ENCODE peak calls at places on chromosomes 16 and 17, in seven cellular contexts. W, J, M, L, Z, Q and C are unnamed samples.

GRCh38 chr17:66423436-66423922 is 121.1 kb downstream of the PRKCA start:
- DNase-seq in J (no peak), W (no peak), Z (no peak), L (peak), Q (no peak), M (no peak), C (no peak)

GRCh38 chr17:61420128-61420527 is 20.5 kb downstream of the TBX2 start:
- DNase-seq in L (no peak), Q (no peak), W (no peak), J (no peak), M (no peak), Z (no peak), C (peak)

GRCh38 chr17:83171661-83172060 is 92.3 kb downstream of the METRNL start:
- DNase-seq in W (no peak), M (no peak), Q (no peak), Z (no peak), L (no peak), J (peak), C (no peak)

GRCh38 chr16:74224828-74225227 is 71.8 kb upstream of the PSMD7 start:
- DNase-seq in M (peak), W (no peak), J (no peak), Q (no peak), L (no peak), Z (no peak), C (no peak)

GRCh38 chr17:58289869-58290268 is 9.1 kb upstream of the MPO start:
- DNase-seq in Q (no peak), M (no peak), J (no peak), L (no peak), W (no peak), Z (no peak), C (no peak)

GRCh38 chr17:11909348-11909747 is 87.9 kb downstream of the ZNF18 start:
- DNase-seq in M (no peak), Z (no peak), J (peak), Q (no peak), L (peak), W (no peak), C (no peak)

GRCh38 chr17:66996926-66997325 is 32.4 kb downstream of the CACNG4 start:
- DNase-seq in L (no peak), Q (no peak), Z (no peak), M (no peak), J (no peak), W (no peak), C (no peak)

GRCh38 chr16:54145881-54146280 is 140.7 kb downstream of the IRX3 start:
- DNase-seq in Q (no peak), W (no peak), L (no peak), Z (no peak), J (no peak), M (no peak), C (no peak)

GRCh38 chr16:31344712-31345111 is 10.3 kb upstream of the ITGAX start:
- DNase-seq in Z (no peak), Q (no peak), W (no peak), J (no peak), M (no peak), L (no peak), C (no peak)

GRCh38 chr16:30736995-30737793 is 11.0 kb upstream of the PHKG2 start:
- DNase-seq in W (no peak), L (no peak), Z (no peak), M (no peak), J (no peak), Q (no peak), C (no peak)

GRCh38 chr17:81524865-81525159 is 3.4 kb upstream of the FSCN2 start:
- DNase-seq in J (no peak), W (no peak), M (no peak), Z (no peak), Q (no peak), L (no peak), C (no peak)

GRCh38 chr16:11038777-11039176 is 94.4 kb downstream of the CLEC16A start:
- DNase-seq in Z (no peak), M (no peak), W (no peak), Q (no peak), J (no peak), L (no peak), C (no peak)

GRCh38 chr17:63477471-63478440 is 895 bp downstream of the ACE start:
- DNase-seq in M (no peak), W (no peak), Q (no peak), Z (peak), L (peak), J (peak), C (no peak)

GRCh38 chr17:73546770-73547345 is 97.4 kb downstream of the SDK2 start:
- DNase-seq in J (peak), Z (peak), L (peak), W (peak), M (no peak), Q (peak), C (peak)

GRCh38 chr17:73545109-73545508 is 99.1 kb downstream of the SDK2 start:
- DNase-seq in L (no peak), Q (no peak), M (no peak), Z (no peak), W (no peak), J (no peak), C (no peak)

GRCh38 chr17:73544333-73544732 is 99.9 kb downstream of the SDK2 start:
- DNase-seq in Z (no peak), J (no peak), W (no peak), Q (no peak), M (no peak), L (no peak), C (no peak)

GRCh38 chr17:73546121-73546520 is 98.1 kb downstream of the SDK2 start:
- DNase-seq in J (no peak), Z (no peak), L (no peak), W (no peak), Q (no peak), M (no peak), C (no peak)

GRCh38 chr17:73545633-73546032 is 98.6 kb downstream of the SDK2 start:
- DNase-seq in J (no peak), W (no peak), L (no peak), M (no peak), Z (no peak), Q (no peak), C (no peak)
- H3K4ac ChIP-seq in J (no peak), W (no peak), L (no peak), M (no peak), Z (no peak), Q (no peak), C (no peak)

GRCh38 chr17:78676415-78677302 is 99.5 kb upstream of the DNAH17 start:
- DNase-seq in Z (no peak), W (no peak), M (no peak), L (no peak), Q (no peak), J (no peak), C (no peak)

GRCh38 chr17:78675316-78675616 is 98.1 kb upstream of the DNAH17 start:
- DNase-seq in Z (no peak), Q (no peak), W (no peak), M (no peak), J (no peak), L (no peak), C (no peak)

GRCh38 chr17:78674156-78674555 is 97.0 kb upstream of the DNAH17 start:
- DNase-seq in J (no peak), M (no peak), Z (no peak), L (no peak), W (no peak), Q (no peak), C (no peak)

GRCh38 chr17:78674595-78675315 is 97.6 kb upstream of the DNAH17 start:
- DNase-seq in Q (no peak), J (peak), M (no peak), Z (no peak), L (peak), W (no peak), C (no peak)

GRCh38 chr17:78675836-78676235 is 98.6 kb upstream of the DNAH17 start:
- DNase-seq in Z (no peak), M (no peak), L (no peak), Q (no peak), J (no peak), W (no peak), C (no peak)
- H3K4ac ChIP-seq in Z (no peak), M (no peak), L (no peak), Q (no peak), J (no peak), W (no peak), C (no peak)

DNA sequence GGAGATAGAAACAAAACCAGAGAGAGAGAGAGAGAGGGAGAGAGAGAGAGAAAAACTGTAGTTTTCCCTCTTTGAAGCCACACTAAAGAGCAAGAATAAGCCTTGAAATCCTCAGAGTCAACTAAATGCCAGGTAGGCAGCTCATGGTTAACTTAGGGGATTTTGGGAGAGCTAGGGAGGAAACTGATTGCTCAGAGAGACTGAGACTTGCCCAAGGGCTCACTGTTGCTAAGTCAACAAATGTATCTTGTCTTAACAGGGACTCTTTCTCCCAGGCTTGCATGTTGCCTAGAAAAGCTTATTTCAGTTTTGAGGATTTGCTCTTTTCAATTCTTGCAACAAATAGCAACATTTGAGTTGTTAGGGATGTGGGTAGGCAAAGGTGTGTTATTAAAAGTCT is 4.5 kb upstream of the SLC5A11 start:
- DNase-seq in L (no peak), Z (no peak), Q (no peak), M (no peak), W (no peak), J (no peak), C (no peak)
- H3K4ac ChIP-seq in L (no peak), Z (no peak), Q (no peak), M (no peak), W (no peak), J (no peak), C (no peak)

GRCh38 chr17:78589885-78590284 is 12.7 kb upstream of the DNAH17 start:
- DNase-seq in M (no peak), L (no peak), W (no peak), J (no peak), Q (peak), Z (no peak), C (no peak)

GRCh38 chr17:78595135-78595810 is 18.1 kb upstream of the DNAH17 start:
- DNase-seq in L (peak), Z (no peak), Q (no peak), M (no peak), W (no peak), J (no peak), C (no peak)

GRCh38 chr17:78591263-78591671 is 14.1 kb upstream of the DNAH17 start:
- DNase-seq in Z (no peak), J (no peak), Q (no peak), W (no peak), L (no peak), M (no peak), C (no peak)

GRCh38 chr17:78589031-78589675 is 12.0 kb upstream of the DNAH17 start:
- DNase-seq in J (no peak), Q (no peak), Z (no peak), M (no peak), W (no peak), L (no peak), C (no peak)

GRCh38 chr17:78592991-78593329 is 15.8 kb upstream of the DNAH17 start:
- DNase-seq in L (no peak), Q (no peak), M (no peak), W (no peak), J (no peak), Z (peak), C (no peak)
- H3K4ac ChIP-seq in L (no peak), Q (no peak), M (no peak), W (no peak), J (no peak), Z (no peak), C (no peak)

GRCh38 chr16:71852146-71852545 is 6.4 kb downstream of the ATXN1L start:
- DNase-seq in Z (no peak), L (no peak), Q (no peak), W (no peak), J (no peak), M (no peak), C (no peak)

GRCh38 chr16:71853413-71853812 is 7.6 kb downstream of the ATXN1L start:
- DNase-seq in J (no peak), Q (no peak), L (no peak), M (no peak), W (no peak), Z (no peak), C (no peak)

GRCh38 chr16:71855937-71856662 is 10.3 kb downstream of the ATXN1L start:
- DNase-seq in M (no peak), Z (no peak), Q (no peak), J (no peak), L (no peak), W (no peak), C (no peak)

GRCh38 chr16:71852561-71852960 is 6.8 kb downstream of the ATXN1L start:
- DNase-seq in L (no peak), M (no peak), J (no peak), W (no peak), Q (no peak), Z (no peak), C (no peak)

GRCh38 chr16:71854369-71854948 is 8.7 kb downstream of the ATXN1L start:
- DNase-seq in J (no peak), Z (no peak), L (no peak), Q (no peak), W (no peak), M (no peak), C (no peak)
- H3K4ac ChIP-seq in J (no peak), Z (no peak), L (no peak), Q (no peak), W (no peak), M (no peak), C (no peak)